ENCODE peak calls at places on chromosomes 13 and 19, in four cellular contexts. One of them, this sample, is unnamed. For H3K36me3, the result is how much of the 10 kb centered on the place peaks cover.

GRCh38 chr19:16542894-16543498 is 759 bp upstream of the CHERP start:
- DNase-seq in PC-3: no peak
- DNase-seq in H1: no peak
- DNase-seq in trophoblast cell: no peak
- DNase-seq in this sample: no peak

GRCh38 chr13:66860868-66861447 is 369.2 kb downstream of the PCDH9 start:
- DNase-seq in PC-3: no peak
- DNase-seq in H1: no peak
- DNase-seq in trophoblast cell: no peak
- DNase-seq in this sample: no peak

GRCh38 chr19:13718733-13719132 is 45.6 kb upstream of the MRI1 start:
- DNase-seq in PC-3: peak
- DNase-seq in H1: no peak
- DNase-seq in trophoblast cell: no peak
- DNase-seq in this sample: peak

GRCh38 chr19:4914736-4915501 is 5.6 kb downstream of the UHRF1 start:
- DNase-seq in PC-3: peak
- DNase-seq in H1: no peak
- DNase-seq in trophoblast cell: peak
- DNase-seq in this sample: peak

GRCh38 chr19:42113641-42114348 is 18.5 kb downstream of the POU2F2 start:
- DNase-seq in PC-3: peak
- DNase-seq in H1: no peak
- DNase-seq in trophoblast cell: peak
- DNase-seq in this sample: peak

GRCh38 chr19:45772912-45773311 is 3.9 kb upstream of the SIX5 start:
- DNase-seq in PC-3: no peak
- DNase-seq in H1: no peak
- DNase-seq in trophoblast cell: no peak
- DNase-seq in this sample: no peak

GRCh38 chr19:57437931-57438330 is 2.8 kb downstream of the ZNF749 start:
- DNase-seq in PC-3: no peak
- DNase-seq in H1: no peak
- DNase-seq in trophoblast cell: no peak
- DNase-seq in this sample: no peak

GRCh38 chr13:112054616-112055015 is 12.3 kb upstream of the SOX1 start:
- DNase-seq in PC-3: no peak
- DNase-seq in H1: peak
- DNase-seq in trophoblast cell: no peak
- DNase-seq in this sample: no peak

GRCh38 chr13:27556109-27556508 is 64.2 kb downstream of the LNX2 start:
- DNase-seq in PC-3: peak
- DNase-seq in H1: no peak
- DNase-seq in trophoblast cell: no peak
- DNase-seq in this sample: no peak

GRCh38 chr13:24217601-24218281 is 57.2 kb downstream of the SPATA13 start:
- DNase-seq in PC-3: peak
- DNase-seq in H1: no peak
- DNase-seq in trophoblast cell: no peak
- DNase-seq in this sample: no peak

GRCh38 chr19:14363203-14364097 is 17.8 kb upstream of the ADGRE5 start:
- DNase-seq in PC-3: peak
- DNase-seq in H1: peak
- DNase-seq in trophoblast cell: no peak
- DNase-seq in this sample: peak

GRCh38 chr19:3986260-3987041 is 1.2 kb upstream of the EEF2 start:
- DNase-seq in PC-3: peak
- DNase-seq in H1: no peak
- DNase-seq in trophoblast cell: peak
- DNase-seq in this sample: peak

GRCh38 chr13:102872131-102872530 is 26.3 kb downstream of the ERCC5 start:
- DNase-seq in PC-3: no peak
- DNase-seq in H1: no peak
- DNase-seq in trophoblast cell: no peak
- DNase-seq in this sample: no peak

GRCh38 chr13:26300140-26300539 is 46.2 kb downstream of the CDK8 start:
- DNase-seq in PC-3: peak
- DNase-seq in H1: no peak
- DNase-seq in trophoblast cell: no peak
- DNase-seq in this sample: no peak

GRCh38 chr19:18007605-18007938 is 398 bp upstream of the ARRDC2 start:
- DNase-seq in PC-3: no peak
- DNase-seq in H1: no peak
- DNase-seq in trophoblast cell: peak
- DNase-seq in this sample: no peak

GRCh38 chr13:27854606-27855005 is 62.3 kb downstream of the GSX1 start:
- DNase-seq in PC-3: no peak
- DNase-seq in H1: no peak
- DNase-seq in trophoblast cell: no peak
- DNase-seq in this sample: no peak

GRCh38 chr19:43432866-43433673 is 18.4 kb downstream of the TEX101 start:
- DNase-seq in PC-3: peak
- DNase-seq in H1: peak
- DNase-seq in trophoblast cell: peak
- DNase-seq in this sample: peak

GRCh38 chr13:49554387-49554786 is 31.0 kb downstream of the RCBTB1 start:
- DNase-seq in PC-3: no peak
- DNase-seq in H1: peak
- DNase-seq in trophoblast cell: no peak
- DNase-seq in this sample: no peak

GRCh38 chr19:58009301-58009665 is 6.7 kb upstream of the ZNF606 start:
- DNase-seq in PC-3: no peak
- DNase-seq in H1: no peak
- DNase-seq in trophoblast cell: no peak
- DNase-seq in this sample: no peak

GRCh38 chr13:28492527-28493367 is 2.2 kb downstream of the FLT1 start:
- DNase-seq in PC-3: no peak
- DNase-seq in H1: no peak
- DNase-seq in trophoblast cell: peak
- DNase-seq in this sample: no peak

GRCh38 chr19:17209126-17210036 is 5.8 kb upstream of the USE1 start:
- DNase-seq in PC-3: peak
- DNase-seq in H1: peak
- DNase-seq in trophoblast cell: peak
- DNase-seq in this sample: peak

GRCh38 chr19:12946092-12946845 is 607 bp downstream of the RAD23A start:
- DNase-seq in PC-3: peak
- DNase-seq in H1: peak
- DNase-seq in trophoblast cell: peak
- DNase-seq in this sample: peak

GRCh38 chr13:36919833-36920611 is at the start of gene SMAD9:
- DNase-seq in PC-3: peak
- DNase-seq in H1: peak
- DNase-seq in trophoblast cell: peak
- DNase-seq in this sample: peak

GRCh38 chr19:49533551-49534488 is 6.0 kb downstream of the RCN3 start:
- DNase-seq in PC-3: peak
- DNase-seq in H1: peak
- DNase-seq in trophoblast cell: peak
- DNase-seq in this sample: peak

GRCh38 chr13:113398963-113399754 is 35.2 kb upstream of the GRTP1 start:
- DNase-seq in PC-3: no peak
- DNase-seq in H1: no peak
- DNase-seq in trophoblast cell: no peak
- DNase-seq in this sample: peak

GRCh38 chr19:54164369-54165068 is 5.0 kb upstream of the LENG1 start:
- DNase-seq in PC-3: peak
- DNase-seq in H1: peak
- DNase-seq in trophoblast cell: peak
- DNase-seq in this sample: no peak

GRCh38 chr13:110280231-110280813 is 26.6 kb downstream of the COL4A1 start:
- DNase-seq in PC-3: no peak
- DNase-seq in H1: no peak
- DNase-seq in trophoblast cell: peak
- DNase-seq in this sample: no peak

GRCh38 chr19:49213791-49214190 is 56.2 kb downstream of the TRPM4 start:
- DNase-seq in PC-3: peak
- DNase-seq in H1: peak
- DNase-seq in trophoblast cell: no peak
- DNase-seq in this sample: no peak

GRCh38 chr13:31965361-31966066 is 66.1 kb upstream of the FRY start:
- DNase-seq in PC-3: no peak
- DNase-seq in H1: no peak
- DNase-seq in trophoblast cell: no peak
- DNase-seq in this sample: peak

GRCh38 chr19:17952041-17952976 is 14.6 kb upstream of the KCNN1 start:
- DNase-seq in PC-3: no peak
- DNase-seq in H1: peak
- DNase-seq in trophoblast cell: no peak
- DNase-seq in this sample: no peak

GRCh38 chr13:32468502-32469147 is 40.7 kb upstream of the N4BP2L1 start:
- DNase-seq in PC-3: no peak
- DNase-seq in H1: no peak
- DNase-seq in trophoblast cell: no peak
- DNase-seq in this sample: no peak

GRCh38 chr13:24277721-24278120 is 31.7 kb upstream of the C1QTNF9 start:
- DNase-seq in PC-3: no peak
- DNase-seq in H1: no peak
- DNase-seq in trophoblast cell: no peak
- DNase-seq in this sample: no peak

GRCh38 chr19:13089139-13089856 is 13.4 kb downstream of the LYL1 start:
- DNase-seq in PC-3: peak
- DNase-seq in H1: peak
- DNase-seq in trophoblast cell: no peak
- DNase-seq in this sample: no peak

DNA sequence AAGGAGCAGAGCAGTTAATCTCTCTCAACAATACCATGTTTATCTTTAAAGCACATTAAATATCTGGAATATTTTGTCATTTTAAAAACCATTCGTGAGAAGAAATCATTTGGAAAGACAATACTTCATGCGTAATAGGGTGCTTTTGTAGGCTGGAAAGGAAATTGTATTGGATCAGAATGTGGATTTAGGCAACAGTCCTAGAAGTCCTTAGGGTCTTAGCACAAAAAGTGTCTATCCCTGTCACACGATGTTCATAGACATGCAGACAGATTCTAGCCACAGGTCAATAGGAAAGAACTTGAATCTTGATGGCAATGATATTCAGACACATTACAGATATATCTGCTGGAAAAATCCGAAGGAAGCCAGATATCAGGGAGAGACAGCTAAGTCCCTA is 156.0 kb downstream of the KCTD12 start:
- DNase-seq in PC-3: no peak
- DNase-seq in H1: no peak
- DNase-seq in trophoblast cell: no peak
- DNase-seq in this sample: no peak
- H3K36me3 ChIP-seq in PC-3: under half
- H3K36me3 ChIP-seq in H1: under half
- H3K36me3 ChIP-seq in trophoblast cell: under half
- H3K36me3 ChIP-seq in this sample: under half

DNA sequence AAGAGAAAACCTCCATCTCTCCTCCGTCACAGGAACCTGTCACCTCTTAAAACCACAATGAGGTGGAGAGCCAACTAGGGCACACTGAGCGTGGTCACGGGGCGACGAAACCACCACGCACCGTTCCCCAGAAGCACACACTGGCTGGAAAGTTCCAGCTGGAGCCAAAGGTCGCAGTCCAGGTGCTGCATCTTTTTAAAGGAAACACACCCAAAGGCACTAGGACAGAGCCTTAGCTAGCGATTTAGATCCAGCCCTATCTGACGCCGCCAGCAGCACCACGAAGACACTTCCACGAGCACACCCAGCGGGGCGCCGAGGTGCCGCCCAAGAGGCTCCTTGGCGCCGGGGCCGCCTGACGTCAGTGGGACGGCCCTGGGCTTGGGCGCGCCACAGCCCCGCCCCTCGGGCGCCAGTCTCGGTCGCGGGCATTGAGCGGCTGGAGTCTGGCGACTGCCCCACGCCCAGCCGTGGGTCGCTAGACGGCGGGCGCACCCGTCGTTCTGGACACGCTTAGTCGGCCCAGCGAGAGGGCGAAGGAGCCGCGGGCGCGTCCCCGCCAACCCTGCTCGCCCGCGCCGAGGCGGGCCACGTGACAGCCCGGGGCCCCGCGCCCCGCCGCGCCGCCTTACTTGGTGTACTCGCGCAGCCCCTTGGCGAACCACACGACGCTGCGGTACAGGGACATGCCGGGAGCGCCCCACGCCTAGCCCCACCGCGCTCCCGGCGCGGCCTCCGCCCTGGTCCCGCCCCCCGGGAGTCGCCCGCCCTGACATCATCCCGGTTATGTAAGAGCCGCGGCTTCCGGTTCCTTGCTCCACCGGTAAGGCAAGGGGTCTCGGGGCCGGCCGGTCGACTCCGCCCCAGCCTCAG is at the start of gene DHRS12:
- DNase-seq in PC-3: peak
- DNase-seq in H1: peak
- DNase-seq in trophoblast cell: peak
- DNase-seq in this sample: peak
- H2AFZ ChIP-seq in PC-3: peak
- H2AFZ ChIP-seq in H1: peak
- H2AFZ ChIP-seq in trophoblast cell: peak
- H2AFZ ChIP-seq in this sample: peak

GRCh38 chr13:73088332-73088935 is 29.6 kb downstream of the KLF5 start:
- DNase-seq in PC-3: no peak
- DNase-seq in H1: no peak
- DNase-seq in trophoblast cell: no peak
- DNase-seq in this sample: no peak
- H3K36me3 ChIP-seq in PC-3: under half
- H3K36me3 ChIP-seq in H1: under half
- H3K36me3 ChIP-seq in trophoblast cell: under half
- H3K36me3 ChIP-seq in this sample: under half

GRCh38 chr13:40697711-40698110 is 31.3 kb upstream of the FOXO1 start:
- DNase-seq in PC-3: no peak
- DNase-seq in H1: no peak
- DNase-seq in trophoblast cell: no peak
- DNase-seq in this sample: no peak
- H2AFZ ChIP-seq in PC-3: no peak
- H2AFZ ChIP-seq in H1: no peak
- H2AFZ ChIP-seq in trophoblast cell: no peak
- H2AFZ ChIP-seq in this sample: no peak

DNA sequence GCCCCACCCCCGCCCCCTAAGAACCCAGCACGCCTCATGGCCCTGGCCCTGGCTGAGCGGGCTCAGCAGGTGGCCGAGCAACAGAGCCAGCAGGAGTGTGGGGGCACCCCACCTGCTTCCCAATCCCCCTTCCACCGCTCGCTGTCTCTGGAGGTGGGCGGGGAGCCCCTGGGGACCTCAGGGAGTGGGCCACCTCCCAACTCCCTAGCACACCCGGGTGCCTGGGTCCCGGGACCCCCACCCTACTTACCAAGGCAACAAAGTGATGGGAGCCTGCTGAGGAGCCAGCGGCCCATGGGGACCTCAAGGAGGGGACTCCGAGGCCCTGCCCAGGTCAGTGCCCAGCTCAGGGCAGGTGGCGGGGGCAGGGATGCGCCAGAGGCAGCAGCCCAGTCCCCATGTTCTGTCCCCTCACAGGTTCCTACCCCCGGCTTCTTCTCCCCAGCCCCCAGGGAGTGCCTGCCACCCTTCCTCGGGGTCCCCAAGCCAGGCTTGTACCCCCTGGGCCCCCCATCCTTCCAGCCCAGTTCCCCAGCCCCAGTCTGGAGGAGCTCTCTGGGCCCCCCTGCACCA is 11.9 kb downstream of the ARHGAP33 start:
- DNase-seq in PC-3: no peak
- DNase-seq in H1: no peak
- DNase-seq in trophoblast cell: no peak
- DNase-seq in this sample: no peak
- H3K36me3 ChIP-seq in PC-3: under half
- H3K36me3 ChIP-seq in H1: under half
- H3K36me3 ChIP-seq in trophoblast cell: under half
- H3K36me3 ChIP-seq in this sample: under half